ENCODE peak calls at places on chromosomes 2 and 18, in ten cellular contexts. P is WTC11; C is activated naive CD4-positive, alpha-beta T cell treated with anti-CD3 and anti-CD28 coated beads for 36 hours; I is Jurkat, Clone E6-1; W is globus pallidus; T is immature natural killer cell; F is ACHN; Z is Right ventricle myocardium inferior; E is mesothelial cell of epicardium; G is dermis blood vessel endothelial cell. S is an unnamed sample.

GRCh38 chr2:9228781-9229469 is 22.3 kb downstream of the ASAP2 start:
- DNase-seq in E (no peak), W (no peak), Z (no peak), T (no peak), I (no peak), C (no peak), P (no peak), G (no peak), F (no peak), S (no peak)

GRCh38 chr2:229180658-229181057 is 90.4 kb downstream of the PID1 start:
- DNase-seq in T (no peak), W (no peak), I (no peak), F (no peak), G (no peak), E (peak), C (no peak), P (no peak), Z (no peak), S (no peak)

GRCh38 chr2:38377501-38378258 is 607 bp upstream of the ATL2 start:
- DNase-seq in Z (no peak), G (peak), I (peak), C (no peak), T (no peak), W (no peak), P (no peak), F (peak), E (no peak), S (peak)

GRCh38 chr2:105691942-105692341 is 52.8 kb upstream of the NCK2 start:
- DNase-seq in E (no peak), P (no peak), G (no peak), I (no peak), T (no peak), F (no peak), C (no peak), W (no peak), Z (no peak), S (no peak)

GRCh38 chr2:64035067-64035942 is 16.1 kb upstream of the VPS54 start:
- DNase-seq in I (no peak), P (no peak), T (no peak), W (no peak), C (peak), G (no peak), F (no peak), E (no peak), Z (no peak), S (no peak)

GRCh38 chr2:203636896-203637818 is 69.3 kb upstream of the CD28 start:
- DNase-seq in P (no peak), E (no peak), I (peak), F (no peak), C (no peak), W (peak), G (peak), Z (no peak), T (no peak), S (peak)

GRCh38 chr2:202101049-202101579 is 28.1 kb downstream of the KIAA2012 start:
- DNase-seq in I (no peak), G (no peak), Z (no peak), E (no peak), F (no peak), C (no peak), T (no peak), W (no peak), P (no peak), S (no peak)

GRCh38 chr18:11074879-11075278 is 74.5 kb downstream of the PIEZO2 start:
- DNase-seq in G (no peak), C (no peak), F (no peak), P (no peak), E (no peak), T (no peak), I (no peak), W (no peak), Z (no peak), S (no peak)

GRCh38 chr2:157182834-157183396 is 74.6 kb upstream of the GALNT5 start:
- DNase-seq in Z (no peak), W (no peak), G (peak), E (no peak), I (no peak), F (no peak), P (no peak), C (no peak), T (no peak), S (peak)

GRCh38 chr2:201909961-201910361 is 103.6 kb downstream of the CDK15 start:
- DNase-seq in Z (no peak), I (peak), E (no peak), F (no peak), G (no peak), P (no peak), T (no peak), C (peak), W (no peak), S (no peak)

GRCh38 chr2:1136071-1136470 is 185.4 kb downstream of the SNTG2 start:
- DNase-seq in E (no peak), G (no peak), P (no peak), W (no peak), C (no peak), Z (no peak), T (no peak), F (peak), I (no peak), S (peak)